ENCODE peak calls at places on chromosomes 6 and 20, in four cellular contexts. A, O, H and V are unnamed samples.

GRCh38 chr6:23522751-23523527 is 603.1 kb upstream of the NRSN1 start:
- DNase-seq in A (no peak), O (no peak), H (peak; percentile 15), V (no peak)

GRCh38 chr20:56003966-56004365 is 1.4 kb downstream of the CBLN4 start:
- DNase-seq in A (no peak), O (no peak), H (peak; percentile 21), V (no peak)

GRCh38 chr20:41072919-41073318 is 44.3 kb downstream of the TOP1 start:
- DNase-seq in A (no peak), O (no peak), H (no peak), V (no peak)

GRCh38 chr20:46512943-46513844 is at the start of gene ZNF334:
- DNase-seq in A (peak; percentile 34), O (no peak), H (peak; percentile 85), V (peak; percentile 77)

GRCh38 chr6:7624781-7625710 is 35.0 kb downstream of the SNRNP48 start:
- DNase-seq in A (no peak), O (no peak), H (no peak), V (no peak)

GRCh38 chr6:150491131-150491795 is 108.4 kb upstream of the PLEKHG1 start:
- DNase-seq in A (peak; percentile 80), O (no peak), H (no peak), V (no peak)

GRCh38 chr20:48447456-48447855 is 380.3 kb downstream of the PREX1 start:
- DNase-seq in A (no peak), O (no peak), H (no peak), V (no peak)

GRCh38 chr20:47357296-47358051 is 975 bp upstream of the ZMYND8 start:
- DNase-seq in A (peak; percentile 92), O (peak; percentile 74), H (peak; percentile 90), V (peak; percentile 96)

GRCh38 chr6:136307351-136307750 is 17.7 kb upstream of the BCLAF1 start:
- DNase-seq in A (no peak), O (no peak), H (no peak), V (no peak)

GRCh38 chr20:62977613-62978558 is 25.4 kb downstream of the SLC17A9 start:
- DNase-seq in A (no peak), O (peak; percentile 90), H (no peak), V (peak; percentile 87)

GRCh38 chr6:134173936-134174789 is 121.7 kb upstream of the SLC2A12 start:
- DNase-seq in A (peak; percentile 84), O (peak; percentile 85), H (peak; percentile 92), V (peak; percentile 89)

GRCh38 chr6:110066091-110066490 is 88.0 kb downstream of the GPR6 start:
- DNase-seq in A (no peak), O (no peak), H (no peak), V (no peak)

GRCh38 chr6:142323377-142323776 is 21.6 kb downstream of the ADGRG6 start:
- DNase-seq in A (no peak), O (no peak), H (no peak), V (no peak)

GRCh38 chr6:129894904-129895303 is 33.8 kb upstream of the TMEM244 start:
- DNase-seq in A (peak; percentile 72), O (no peak), H (no peak), V (no peak)

GRCh38 chr6:39929039-39929732 is 5.1 kb downstream of the MOCS1 start:
- DNase-seq in A (no peak), O (no peak), H (no peak), V (peak; percentile 16)

GRCh38 chr6:85126448-85127178 is 323.3 kb upstream of the NT5E start:
- DNase-seq in A (peak; percentile 57), O (no peak), H (peak; percentile 53), V (peak; percentile 76)

GRCh38 chr6:136550330-136551071 is at the start of gene MAP7:
- DNase-seq in A (no peak), O (peak; percentile 72), H (peak; percentile 67), V (peak; percentile 90)

GRCh38 chr6:39823187-39823815 is 31.1 kb downstream of the DAAM2 start:
- DNase-seq in A (peak; percentile 61), O (no peak), H (no peak), V (peak; percentile 84)

GRCh38 chr20:10622657-10623418 is 51.0 kb downstream of the JAG1 start:
- DNase-seq in A (peak; percentile 83), O (no peak), H (no peak), V (no peak)

GRCh38 chr6:31677955-31678354 is 2.9 kb downstream of the LY6G5C start:
- DNase-seq in A (no peak), O (no peak), H (no peak), V (no peak)

GRCh38 chr6:139060332-139060731 is 31.8 kb downstream of the ABRACL start:
- DNase-seq in A (peak; percentile 96), O (no peak), H (no peak), V (no peak)

GRCh38 chr20:21269772-21270171 is 33.4 kb upstream of the XRN2 start:
- DNase-seq in A (no peak), O (no peak), H (no peak), V (no peak)

GRCh38 chr6:121216928-121217327 is 117.4 kb downstream of the TBC1D32 start:
- DNase-seq in A (peak; percentile 67), O (no peak), H (no peak), V (no peak)

GRCh38 chr6:11215773-11216172 is 16.7 kb downstream of the NEDD9 start:
- DNase-seq in A (no peak), O (no peak), H (no peak), V (no peak)

GRCh38 chr6:84774174-84775158 is 10.1 kb upstream of the TBX18 start:
- DNase-seq in A (peak; percentile 51), O (no peak), H (no peak), V (peak; percentile 70)

GRCh38 chr6:112049051-112049799 is 4.7 kb upstream of the CCN6 start:
- DNase-seq in A (no peak), O (no peak), H (no peak), V (no peak)

GRCh38 chr6:144548525-144548924 is 263.4 kb downstream of the UTRN start:
- DNase-seq in A (peak; percentile 12), O (no peak), H (no peak), V (no peak)

GRCh38 chr6:117411474-117411873 is 14.3 kb downstream of the ROS1 start:
- DNase-seq in A (no peak), O (no peak), H (no peak), V (no peak)

GRCh38 chr6:167952512-167952859 is 45.0 kb upstream of the KIF25 start:
- DNase-seq in A (no peak), O (no peak), H (no peak), V (no peak)

GRCh38 chr20:49979030-49979832 is 3.5 kb upstream of the SNAI1 start:
- DNase-seq in A (no peak), O (peak; percentile 80), H (peak; percentile 68), V (peak; percentile 91)

GRCh38 chr20:19349879-19350278 is 137.4 kb downstream of the SLC24A3 start:
- DNase-seq in A (no peak), O (no peak), H (no peak), V (no peak)